ENCODE peak calls at places on chromosomes 13 and 19, in eight cellular contexts. One of them, this sample, is unnamed.

GRCh38 chr19:42032428-42032827 is 37.6 kb downstream of the GRIK5 start:
- DNase-seq in stimulated activated CD8-positive, alpha-beta memory T cell treated with anti-CD3 and anti-CD28 coated beads, Interleukin-12 subunit alpha, Interleukin-12 subunit beta, amount 100 ng/mL, for 4 hours: no peak
- DNase-seq in mesendoderm: peak
- DNase-seq in SW 1271: no peak
- DNase-seq in body of pancreas: no peak
- DNase-seq in cardiac fibroblast: peak
- DNase-seq in NCI-H524: peak
- DNase-seq in NCI-H1417 treated with DMSO at 0.1 percent for 48 hours: peak
- DNase-seq in this sample: peak

GRCh38 chr13:113029487-113030258 is 60.7 kb downstream of the MCF2L start:
- DNase-seq in stimulated activated CD8-positive, alpha-beta memory T cell treated with anti-CD3 and anti-CD28 coated beads, Interleukin-12 subunit alpha, Interleukin-12 subunit beta, amount 100 ng/mL, for 4 hours: peak
- DNase-seq in mesendoderm: peak
- DNase-seq in SW 1271: peak
- DNase-seq in body of pancreas: peak
- DNase-seq in cardiac fibroblast: peak
- DNase-seq in NCI-H524: no peak
- DNase-seq in NCI-H1417 treated with DMSO at 0.1 percent for 48 hours: no peak
- DNase-seq in this sample: peak

GRCh38 chr13:112873851-112874750 is 94.9 kb upstream of the MCF2L start:
- DNase-seq in stimulated activated CD8-positive, alpha-beta memory T cell treated with anti-CD3 and anti-CD28 coated beads, Interleukin-12 subunit alpha, Interleukin-12 subunit beta, amount 100 ng/mL, for 4 hours: peak
- DNase-seq in mesendoderm: peak
- DNase-seq in SW 1271: peak
- DNase-seq in body of pancreas: peak
- DNase-seq in cardiac fibroblast: peak
- DNase-seq in NCI-H524: peak
- DNase-seq in NCI-H1417 treated with DMSO at 0.1 percent for 48 hours: peak
- DNase-seq in this sample: peak

GRCh38 chr13:49836516-49836915 is 44.0 kb upstream of the KPNA3 start:
- DNase-seq in stimulated activated CD8-positive, alpha-beta memory T cell treated with anti-CD3 and anti-CD28 coated beads, Interleukin-12 subunit alpha, Interleukin-12 subunit beta, amount 100 ng/mL, for 4 hours: no peak
- DNase-seq in mesendoderm: peak
- DNase-seq in SW 1271: no peak
- DNase-seq in body of pancreas: no peak
- DNase-seq in cardiac fibroblast: no peak
- DNase-seq in NCI-H524: no peak
- DNase-seq in NCI-H1417 treated with DMSO at 0.1 percent for 48 hours: peak
- DNase-seq in this sample: peak

GRCh38 chr13:99086149-99086868 is 108.4 kb upstream of the DOCK9 start:
- DNase-seq in stimulated activated CD8-positive, alpha-beta memory T cell treated with anti-CD3 and anti-CD28 coated beads, Interleukin-12 subunit alpha, Interleukin-12 subunit beta, amount 100 ng/mL, for 4 hours: peak
- DNase-seq in mesendoderm: peak
- DNase-seq in SW 1271: peak
- DNase-seq in body of pancreas: peak
- DNase-seq in cardiac fibroblast: peak
- DNase-seq in NCI-H524: no peak
- DNase-seq in NCI-H1417 treated with DMSO at 0.1 percent for 48 hours: peak
- DNase-seq in this sample: peak

GRCh38 chr13:63435668-63436275 is 2020.1 kb upstream of the PCDH20 start:
- DNase-seq in stimulated activated CD8-positive, alpha-beta memory T cell treated with anti-CD3 and anti-CD28 coated beads, Interleukin-12 subunit alpha, Interleukin-12 subunit beta, amount 100 ng/mL, for 4 hours: no peak
- DNase-seq in mesendoderm: peak
- DNase-seq in SW 1271: peak
- DNase-seq in body of pancreas: no peak
- DNase-seq in cardiac fibroblast: peak
- DNase-seq in NCI-H524: no peak
- DNase-seq in NCI-H1417 treated with DMSO at 0.1 percent for 48 hours: no peak
- DNase-seq in this sample: no peak

GRCh38 chr13:40558656-40559055 is 107.8 kb downstream of the FOXO1 start:
- DNase-seq in stimulated activated CD8-positive, alpha-beta memory T cell treated with anti-CD3 and anti-CD28 coated beads, Interleukin-12 subunit alpha, Interleukin-12 subunit beta, amount 100 ng/mL, for 4 hours: no peak
- DNase-seq in mesendoderm: no peak
- DNase-seq in SW 1271: no peak
- DNase-seq in body of pancreas: no peak
- DNase-seq in cardiac fibroblast: peak
- DNase-seq in NCI-H524: no peak
- DNase-seq in NCI-H1417 treated with DMSO at 0.1 percent for 48 hours: no peak
- DNase-seq in this sample: no peak

GRCh38 chr19:13002389-13002898 is 7.2 kb downstream of the NFIX start:
- DNase-seq in stimulated activated CD8-positive, alpha-beta memory T cell treated with anti-CD3 and anti-CD28 coated beads, Interleukin-12 subunit alpha, Interleukin-12 subunit beta, amount 100 ng/mL, for 4 hours: no peak
- DNase-seq in mesendoderm: no peak
- DNase-seq in SW 1271: no peak
- DNase-seq in body of pancreas: no peak
- DNase-seq in cardiac fibroblast: no peak
- DNase-seq in NCI-H524: no peak
- DNase-seq in NCI-H1417 treated with DMSO at 0.1 percent for 48 hours: no peak
- DNase-seq in this sample: no peak

GRCh38 chr13:76885203-76886004 is 801 bp downstream of the KCTD12 start:
- DNase-seq in stimulated activated CD8-positive, alpha-beta memory T cell treated with anti-CD3 and anti-CD28 coated beads, Interleukin-12 subunit alpha, Interleukin-12 subunit beta, amount 100 ng/mL, for 4 hours: peak
- DNase-seq in mesendoderm: peak
- DNase-seq in SW 1271: peak
- DNase-seq in body of pancreas: peak
- DNase-seq in cardiac fibroblast: peak
- DNase-seq in NCI-H524: peak
- DNase-seq in NCI-H1417 treated with DMSO at 0.1 percent for 48 hours: no peak
- DNase-seq in this sample: peak

GRCh38 chr13:50379584-50379983 is 364.3 kb downstream of the KCNRG start:
- DNase-seq in stimulated activated CD8-positive, alpha-beta memory T cell treated with anti-CD3 and anti-CD28 coated beads, Interleukin-12 subunit alpha, Interleukin-12 subunit beta, amount 100 ng/mL, for 4 hours: no peak
- DNase-seq in mesendoderm: no peak
- DNase-seq in SW 1271: no peak
- DNase-seq in body of pancreas: no peak
- DNase-seq in cardiac fibroblast: no peak
- DNase-seq in NCI-H524: no peak
- DNase-seq in NCI-H1417 treated with DMSO at 0.1 percent for 48 hours: no peak
- DNase-seq in this sample: no peak

GRCh38 chr19:17405250-17406038 is at the start of gene BST2:
- DNase-seq in stimulated activated CD8-positive, alpha-beta memory T cell treated with anti-CD3 and anti-CD28 coated beads, Interleukin-12 subunit alpha, Interleukin-12 subunit beta, amount 100 ng/mL, for 4 hours: no peak
- DNase-seq in mesendoderm: peak
- DNase-seq in SW 1271: peak
- DNase-seq in body of pancreas: peak
- DNase-seq in cardiac fibroblast: peak
- DNase-seq in NCI-H524: no peak
- DNase-seq in NCI-H1417 treated with DMSO at 0.1 percent for 48 hours: no peak
- DNase-seq in this sample: peak

This sample was measured in iPS-NIHi11.